ENCODE peak calls at places on chromosome 1, in four cellular contexts. S is HepG2, B is SK-N-SH, Z is GM12878. E is an unnamed sample.

GRCh38 chr1:204736861-204737260 is 51.3 kb upstream of the LRRN2 start:
- DNase-seq in S (no peak), B (no peak), Z (no peak), E (no peak)

GRCh38 chr1:156788136-156788535 is 20.8 kb downstream of the PRCC start:
- DNase-seq in S (no peak), B (no peak), Z (no peak), E (no peak)

GRCh38 chr1:155082941-155083541 is 4.4 kb downstream of the EFNA3 start:
- DNase-seq in S (no peak), B (no peak), Z (no peak), E (no peak)

GRCh38 chr1:1041092-1041503 is 21.2 kb downstream of the AGRN start:
- DNase-seq in S (no peak), B (no peak), Z (no peak), E (no peak)

GRCh38 chr1:115112496-115113375 is 23.4 kb upstream of the TSPAN2 start:
- DNase-seq in S (no peak), B (peak), Z (no peak), E (peak)

GRCh38 chr1:18241932-18242331 is 134.3 kb downstream of the IGSF21 start:
- DNase-seq in S (no peak), B (peak), Z (no peak), E (no peak)

GRCh38 chr1:85502625-85503083 is 37.7 kb upstream of the DDAH1 start:
- DNase-seq in S (peak), B (peak), Z (no peak), E (peak)

GRCh38 chr1:53550201-53550741 is 91.1 kb downstream of the DMRTB1 start:
- DNase-seq in S (no peak), B (peak), Z (no peak), E (no peak)

GRCh38 chr1:90607736-90608135 is 109.4 kb downstream of the BARHL2 start:
- DNase-seq in S (no peak), B (no peak), Z (no peak), E (no peak)

GRCh38 chr1:1083181-1084027 is 9.3 kb upstream of the RNF223 start:
- DNase-seq in S (no peak), B (no peak), Z (no peak), E (no peak)

GRCh38 chr1:84621553-84621952 is 47.3 kb upstream of the CTBS start:
- DNase-seq in S (no peak), B (no peak), Z (no peak), E (no peak)

GRCh38 chr1:58649555-58649954 is 50.3 kb downstream of the MYSM1 start:
- DNase-seq in S (no peak), B (no peak), Z (no peak), E (no peak)

GRCh38 chr1:150578278-150579109 is 916 bp downstream of the MCL1 start:
- DNase-seq in S (peak), B (peak), Z (no peak), E (no peak)

GRCh38 chr1:15311886-15312285 is 64.9 kb downstream of the FHAD1 start:
- DNase-seq in S (no peak), B (no peak), Z (no peak), E (no peak)

GRCh38 chr1:23370744-23371710 is 1.4 kb upstream of the ZNF436 start:
- DNase-seq in S (no peak), B (peak), Z (no peak), E (peak)

GRCh38 chr1:227886503-227886961 is 61.2 kb downstream of the WNT9A start:
- DNase-seq in S (no peak), B (no peak), Z (no peak), E (no peak)

GRCh38 chr1:205949753-205950152 is 6.5 kb upstream of the SLC26A9 start:
- DNase-seq in S (no peak), B (no peak), Z (no peak), E (no peak)

GRCh38 chr1:158101944-158102343 is 78.8 kb upstream of the CD1D start:
- DNase-seq in S (no peak), B (no peak), Z (no peak), E (peak)

GRCh38 chr1:240462766-240463410 is 149.1 kb downstream of the GREM2 start:
- DNase-seq in S (no peak), B (no peak), Z (no peak), E (no peak)
- TF ChIP-seq NFIC in S (no peak), B (no peak), Z (no peak), E (no peak)

GRCh38 chr1:86542626-86543025 is 4.3 kb upstream of the CLCA4 start:
- DNase-seq in S (no peak), B (no peak), Z (no peak), E (no peak)

GRCh38 chr1:86541859-86542258 is 5.0 kb upstream of the CLCA4 start:
- DNase-seq in S (no peak), B (no peak), Z (no peak), E (no peak)

GRCh38 chr1:86538775-86539174 is 8.1 kb upstream of the CLCA4 start:
- DNase-seq in S (no peak), B (no peak), Z (no peak), E (no peak)

GRCh38 chr1:86537928-86538695 is 8.8 kb upstream of the CLCA4 start:
- DNase-seq in S (no peak), B (no peak), Z (no peak), E (no peak)
- TF ChIP-seq MXI1 in S (no peak), B (no peak), Z (no peak), E (no peak)

DNA sequence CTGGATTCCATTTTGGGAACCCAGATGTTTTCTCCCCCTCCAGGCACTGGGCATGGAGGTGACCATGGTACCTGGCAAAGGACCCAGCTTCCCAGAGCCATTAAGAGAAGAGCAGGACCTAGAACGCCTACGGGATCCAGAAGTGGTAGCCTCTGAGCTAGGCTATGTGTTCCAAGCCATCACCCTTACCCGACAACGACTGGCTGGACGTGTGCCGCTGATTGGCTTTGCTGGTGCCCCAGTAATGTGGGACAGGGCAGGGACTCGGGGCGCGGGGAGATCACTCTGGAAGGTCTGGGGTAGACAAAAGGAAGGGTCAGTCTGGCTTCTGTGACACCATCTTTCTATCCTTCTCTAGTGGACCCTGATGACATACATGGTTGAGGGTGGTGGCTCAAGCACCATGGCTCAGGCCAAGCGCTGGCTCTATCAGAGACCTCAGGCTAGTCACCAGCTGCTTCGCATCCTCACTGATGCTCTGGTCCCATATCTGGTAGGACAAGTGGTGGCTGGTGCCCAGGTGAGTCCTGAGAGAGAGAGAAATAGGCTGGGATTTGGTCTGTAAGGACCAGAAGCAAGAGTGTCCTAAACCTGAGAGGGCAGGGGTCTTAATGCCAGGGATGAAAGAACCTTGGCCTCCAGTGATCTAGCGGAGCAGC is 1.6 kb downstream of the UROD start:
- DNase-seq in S (no peak), B (no peak), Z (no peak), E (no peak)
- TF ChIP-seq NFIC in S (no peak), B (no peak), Z (no peak), E (no peak)

DNA sequence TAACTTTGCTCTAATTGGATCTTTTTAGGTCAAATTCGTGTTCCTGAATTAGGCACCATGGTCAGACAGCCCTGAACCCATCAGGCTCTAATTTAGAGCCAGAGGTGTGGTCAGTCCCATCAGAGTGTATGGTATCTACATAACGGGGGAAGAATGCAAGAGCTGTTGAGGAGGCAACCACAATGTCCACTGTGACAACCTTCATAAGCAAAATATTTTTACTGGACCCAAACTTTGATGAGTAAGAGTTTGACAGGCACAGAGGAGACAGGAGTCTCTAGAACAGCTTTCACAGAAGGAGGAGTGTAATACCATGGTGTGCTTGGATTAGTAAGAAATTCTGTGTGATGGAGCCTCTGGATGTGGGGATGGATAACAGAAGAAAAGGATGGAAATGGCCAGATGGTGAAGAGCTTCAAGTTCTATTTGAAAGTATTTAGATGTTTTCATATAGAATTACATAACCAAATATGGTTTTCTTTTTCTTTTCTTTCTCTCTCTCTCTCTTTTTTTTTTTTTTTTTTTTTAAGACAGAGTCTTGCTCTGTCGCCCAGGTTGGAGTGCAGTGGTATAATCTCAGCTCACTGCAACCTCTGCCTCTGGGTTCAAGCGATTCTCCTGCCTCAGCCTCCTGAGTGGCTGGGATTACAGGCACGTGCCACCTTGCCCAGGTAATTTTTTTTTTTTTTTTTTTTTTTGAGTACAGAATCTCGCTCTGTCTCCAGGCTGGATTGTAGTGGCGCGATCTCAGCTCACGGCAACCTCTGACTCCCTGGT is 24.9 kb downstream of the UBE2U start:
- DNase-seq in S (no peak), B (no peak), Z (no peak), E (no peak)
- TF ChIP-seq MXI1 in S (no peak), B (no peak), Z (no peak), E (no peak)

DNA sequence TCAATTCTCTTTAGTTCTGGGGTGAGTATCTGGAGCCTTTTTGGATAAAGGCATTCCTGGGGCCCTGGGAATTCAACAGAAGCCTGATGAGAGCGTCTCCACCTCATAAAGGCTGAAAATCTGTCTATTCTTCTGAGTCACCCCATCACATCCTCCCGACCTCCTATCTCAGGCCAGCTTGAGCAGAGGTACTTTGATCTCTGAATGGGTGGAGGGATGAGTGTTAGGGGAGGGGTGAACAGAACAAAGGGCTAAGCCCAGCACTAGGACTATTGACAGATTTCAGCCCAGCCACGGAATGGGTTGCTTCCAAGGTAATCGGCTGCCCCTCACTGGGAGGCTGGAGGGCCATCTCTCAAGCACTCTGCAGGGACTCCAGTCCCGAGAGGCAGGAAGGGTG is 2.5 kb upstream of the MYBPH start:
- DNase-seq in S (peak), B (no peak), Z (no peak), E (no peak)
- TF ChIP-seq NFIC in S (no peak), B (no peak), Z (no peak), E (no peak)

GRCh38 chr1:166170075-166170474 is 3.3 kb upstream of the FAM78B start:
- DNase-seq in S (no peak), B (no peak), Z (peak), E (no peak)
- TF ChIP-seq MXI1 in S (no peak), B (no peak), Z (peak), E (no peak)

GRCh38 chr1:240491796-240492195 is 120.2 kb downstream of the GREM2 start:
- DNase-seq in S (no peak), B (no peak), Z (no peak), E (no peak)
- TF ChIP-seq NFIC in S (no peak), B (no peak), Z (no peak), E (no peak)

GRCh38 chr1:177830531-177830930 is 139.3 kb downstream of the SEC16B start:
- DNase-seq in S (no peak), B (no peak), Z (no peak), E (no peak)

GRCh38 chr1:177820213-177820612 is 149.6 kb downstream of the SEC16B start:
- DNase-seq in S (no peak), B (no peak), Z (no peak), E (no peak)

GRCh38 chr1:177824508-177824982 is 145.3 kb downstream of the SEC16B start:
- DNase-seq in S (no peak), B (no peak), Z (no peak), E (no peak)

GRCh38 chr1:177825276-177825903 is 144.5 kb downstream of the SEC16B start:
- DNase-seq in S (no peak), B (no peak), Z (no peak), E (no peak)
- TF ChIP-seq MXI1 in S (no peak), B (no peak), Z (no peak), E (no peak)